ENCODE peak calls at places on chromosomes 1 and 21, in eight cellular contexts. One of them, this sample, is unnamed.

GRCh38 chr1:153573351-153573750 is 7.7 kb upstream of the S100A2 start:
- DNase-seq in AG08396: no peak
- DNase-seq in CD4-positive, CD25-positive, alpha-beta regulatory T cell: no peak
- DNase-seq in fibroblast of gingiva: no peak
- DNase-seq in neural crest cell: no peak
- DNase-seq in HTR-8/SVneo: no peak
- DNase-seq in caudate nucleus: no peak
- DNase-seq in type B pancreatic cell: no peak
- DNase-seq in this sample: no peak

GRCh38 chr1:171718216-171718615 is 23.6 kb downstream of the VAMP4 start:
- DNase-seq in AG08396: no peak
- DNase-seq in CD4-positive, CD25-positive, alpha-beta regulatory T cell: no peak
- DNase-seq in fibroblast of gingiva: no peak
- DNase-seq in neural crest cell: no peak
- DNase-seq in HTR-8/SVneo: no peak
- DNase-seq in caudate nucleus: no peak
- DNase-seq in type B pancreatic cell: no peak
- DNase-seq in this sample: no peak

GRCh38 chr1:230327892-230328284 is 98.2 kb downstream of the PGBD5 start:
- DNase-seq in AG08396: no peak
- DNase-seq in CD4-positive, CD25-positive, alpha-beta regulatory T cell: peak; percentile 39
- DNase-seq in fibroblast of gingiva: no peak
- DNase-seq in neural crest cell: no peak
- DNase-seq in HTR-8/SVneo: peak; percentile 71
- DNase-seq in caudate nucleus: no peak
- DNase-seq in type B pancreatic cell: no peak
- DNase-seq in this sample: peak; percentile 57

GRCh38 chr1:15680614-15681345 is 3.3 kb upstream of the PLEKHM2 start:
- DNase-seq in AG08396: peak; percentile 87
- DNase-seq in CD4-positive, CD25-positive, alpha-beta regulatory T cell: peak; percentile 21
- DNase-seq in fibroblast of gingiva: peak; percentile 95
- DNase-seq in neural crest cell: no peak
- DNase-seq in HTR-8/SVneo: peak; percentile 65
- DNase-seq in caudate nucleus: no peak
- DNase-seq in type B pancreatic cell: no peak
- DNase-seq in this sample: peak; percentile 54

GRCh38 chr1:110749960-110750359 is 75.2 kb upstream of the KCNA3 start:
- DNase-seq in AG08396: no peak
- DNase-seq in CD4-positive, CD25-positive, alpha-beta regulatory T cell: no peak
- DNase-seq in fibroblast of gingiva: no peak
- DNase-seq in neural crest cell: no peak
- DNase-seq in HTR-8/SVneo: no peak
- DNase-seq in caudate nucleus: no peak
- DNase-seq in type B pancreatic cell: no peak
- DNase-seq in this sample: no peak

GRCh38 chr1:205236526-205236925 is 8.8 kb downstream of the TMCC2 start:
- DNase-seq in AG08396: no peak
- DNase-seq in CD4-positive, CD25-positive, alpha-beta regulatory T cell: no peak
- DNase-seq in fibroblast of gingiva: no peak
- DNase-seq in neural crest cell: no peak
- DNase-seq in HTR-8/SVneo: no peak
- DNase-seq in caudate nucleus: no peak
- DNase-seq in type B pancreatic cell: no peak
- DNase-seq in this sample: no peak

GRCh38 chr1:228211091-228211870 is 3.4 kb downstream of the OBSCN start:
- DNase-seq in AG08396: no peak
- DNase-seq in CD4-positive, CD25-positive, alpha-beta regulatory T cell: no peak
- DNase-seq in fibroblast of gingiva: no peak
- DNase-seq in neural crest cell: no peak
- DNase-seq in HTR-8/SVneo: no peak
- DNase-seq in caudate nucleus: peak; percentile 88
- DNase-seq in type B pancreatic cell: peak; percentile 67
- DNase-seq in this sample: no peak

GRCh38 chr1:177780096-177780700 is 189.7 kb downstream of the SEC16B start:
- DNase-seq in AG08396: peak; percentile 33
- DNase-seq in CD4-positive, CD25-positive, alpha-beta regulatory T cell: no peak
- DNase-seq in fibroblast of gingiva: peak; percentile 46
- DNase-seq in neural crest cell: no peak
- DNase-seq in HTR-8/SVneo: peak; percentile 20
- DNase-seq in caudate nucleus: peak; percentile 27
- DNase-seq in type B pancreatic cell: no peak
- DNase-seq in this sample: peak; percentile 20

GRCh38 chr1:215475719-215476525 is 91.2 kb upstream of the KCTD3 start:
- DNase-seq in AG08396: peak; percentile 27
- DNase-seq in CD4-positive, CD25-positive, alpha-beta regulatory T cell: no peak
- DNase-seq in fibroblast of gingiva: peak; percentile 72
- DNase-seq in neural crest cell: no peak
- DNase-seq in HTR-8/SVneo: peak; percentile 62
- DNase-seq in caudate nucleus: no peak
- DNase-seq in type B pancreatic cell: no peak
- DNase-seq in this sample: peak; percentile 10

GRCh38 chr21:18602711-18603110 is 199.1 kb upstream of the TMPRSS15 start:
- DNase-seq in AG08396: no peak
- DNase-seq in CD4-positive, CD25-positive, alpha-beta regulatory T cell: no peak
- DNase-seq in fibroblast of gingiva: no peak
- DNase-seq in neural crest cell: no peak
- DNase-seq in HTR-8/SVneo: no peak
- DNase-seq in caudate nucleus: no peak
- DNase-seq in type B pancreatic cell: no peak
- DNase-seq in this sample: no peak

GRCh38 chr1:8122160-8122476 is 96.0 kb upstream of the ERRFI1 start:
- DNase-seq in AG08396: no peak
- DNase-seq in CD4-positive, CD25-positive, alpha-beta regulatory T cell: no peak
- DNase-seq in fibroblast of gingiva: no peak
- DNase-seq in neural crest cell: no peak
- DNase-seq in HTR-8/SVneo: no peak
- DNase-seq in caudate nucleus: no peak
- DNase-seq in type B pancreatic cell: no peak
- DNase-seq in this sample: no peak

GRCh38 chr1:39788758-39789570 is at the start of gene BMP8B:
- DNase-seq in AG08396: peak; percentile 58
- DNase-seq in CD4-positive, CD25-positive, alpha-beta regulatory T cell: peak; percentile 55
- DNase-seq in fibroblast of gingiva: no peak
- DNase-seq in neural crest cell: no peak
- DNase-seq in HTR-8/SVneo: peak; percentile 78
- DNase-seq in caudate nucleus: peak; percentile 37
- DNase-seq in type B pancreatic cell: no peak
- DNase-seq in this sample: no peak

GRCh38 chr1:201597551-201598230 is 58.8 kb downstream of the NAV1 start:
- DNase-seq in AG08396: no peak
- DNase-seq in CD4-positive, CD25-positive, alpha-beta regulatory T cell: no peak
- DNase-seq in fibroblast of gingiva: no peak
- DNase-seq in neural crest cell: no peak
- DNase-seq in HTR-8/SVneo: no peak
- DNase-seq in caudate nucleus: no peak
- DNase-seq in type B pancreatic cell: no peak
- DNase-seq in this sample: no peak

GRCh38 chr1:109498161-109498801 is 4.4 kb downstream of the CYB561D1 start:
- DNase-seq in AG08396: peak; percentile 63
- DNase-seq in CD4-positive, CD25-positive, alpha-beta regulatory T cell: no peak
- DNase-seq in fibroblast of gingiva: no peak
- DNase-seq in neural crest cell: peak; percentile 71
- DNase-seq in HTR-8/SVneo: no peak
- DNase-seq in caudate nucleus: peak; percentile 67
- DNase-seq in type B pancreatic cell: no peak
- DNase-seq in this sample: no peak

GRCh38 chr1:166253076-166253779 is 86.4 kb upstream of the FAM78B start:
- DNase-seq in AG08396: no peak
- DNase-seq in CD4-positive, CD25-positive, alpha-beta regulatory T cell: no peak
- DNase-seq in fibroblast of gingiva: no peak
- DNase-seq in neural crest cell: no peak
- DNase-seq in HTR-8/SVneo: no peak
- DNase-seq in caudate nucleus: no peak
- DNase-seq in type B pancreatic cell: no peak
- DNase-seq in this sample: no peak

GRCh38 chr21:43467785-43468184 is 40.9 kb upstream of the SIK1 start:
- DNase-seq in AG08396: no peak
- DNase-seq in CD4-positive, CD25-positive, alpha-beta regulatory T cell: peak; percentile 0
- DNase-seq in fibroblast of gingiva: no peak
- DNase-seq in neural crest cell: no peak
- DNase-seq in HTR-8/SVneo: no peak
- DNase-seq in caudate nucleus: no peak
- DNase-seq in type B pancreatic cell: no peak
- DNase-seq in this sample: no peak

GRCh38 chr1:85894651-85895050 is 186.4 kb upstream of the ZNHIT6 start:
- DNase-seq in AG08396: peak; percentile 29
- DNase-seq in CD4-positive, CD25-positive, alpha-beta regulatory T cell: peak; percentile 15
- DNase-seq in fibroblast of gingiva: peak; percentile 38
- DNase-seq in neural crest cell: peak; percentile 6
- DNase-seq in HTR-8/SVneo: peak; percentile 6
- DNase-seq in caudate nucleus: no peak
- DNase-seq in type B pancreatic cell: no peak
- DNase-seq in this sample: no peak

This sample was measured in H54.